ENCODE peak calls at places on chromosomes 13 and 19, in seven cellular contexts. N is ovary, E is fibroblast of lung, O is ascending aorta, R is HFF-Myc, X is mesothelial cell of epicardium, K is HL-60. W is an unnamed sample.

GRCh38 chr13:109684836-109685602 is 101.4 kb downstream of the IRS2 start:
- DNase-seq in X (no peak), R (no peak), K (no peak), O (no peak), N (peak), E (peak), W (peak)

GRCh38 chr19:29667941-29668340 is 2.7 kb downstream of the PLEKHF1 start:
- DNase-seq in X (no peak), N (no peak), R (no peak), O (no peak), E (no peak), K (no peak), W (no peak)

GRCh38 chr19:16620018-16620417 is 8.0 kb downstream of the MED26 start:
- DNase-seq in N (no peak), K (no peak), O (no peak), X (no peak), R (no peak), E (no peak), W (no peak)

GRCh38 chr19:375395-376110 is 31.0 kb upstream of the MIER2 start:
- DNase-seq in O (no peak), N (no peak), E (no peak), X (no peak), R (no peak), K (no peak), W (no peak)

GRCh38 chr19:862529-863304 is 3.3 kb downstream of the CFD start:
- DNase-seq in E (peak), N (peak), R (no peak), O (no peak), K (no peak), X (no peak), W (no peak)

GRCh38 chr19:42427313-42427712 is at the start of gene LIPE:
- DNase-seq in K (no peak), R (no peak), O (no peak), X (no peak), N (no peak), E (no peak), W (no peak)

GRCh38 chr13:112688560-112689497 is 1.0 kb upstream of the ATP11A start:
- DNase-seq in O (no peak), X (no peak), E (no peak), N (no peak), K (peak), R (no peak), W (no peak)

GRCh38 chr13:110012102-110012739 is 225.8 kb upstream of the IRS2 start:
- DNase-seq in X (no peak), K (no peak), N (no peak), E (peak), R (peak), O (no peak), W (peak)

GRCh38 chr13:108496364-108497215 is 132.8 kb upstream of the MYO16 start:
- DNase-seq in X (no peak), N (no peak), E (peak), K (no peak), O (no peak), R (no peak), W (no peak)

GRCh38 chr19:5113101-5113557 is 144.2 kb downstream of the KDM4B start:
- DNase-seq in X (no peak), R (no peak), O (no peak), N (no peak), E (peak), K (no peak), W (no peak)

GRCh38 chr13:44436589-44437337 is 63.1 kb downstream of the SERP2 start:
- DNase-seq in N (peak), R (peak), O (peak), E (peak), X (peak), K (peak), W (peak)

GRCh38 chr19:28980236-28980868 is 232.6 kb downstream of the UQCRFS1 start:
- DNase-seq in K (no peak), X (no peak), E (no peak), O (no peak), R (no peak), N (no peak), W (no peak)

GRCh38 chr13:47837104-47837880 is 163.8 kb downstream of the SUCLA2 start:
- DNase-seq in E (no peak), K (no peak), O (no peak), X (no peak), N (no peak), R (no peak), W (no peak)

GRCh38 chr19:18029617-18030338 is 21.8 kb downstream of the ARRDC2 start:
- DNase-seq in E (no peak), K (no peak), R (no peak), X (no peak), O (no peak), N (no peak), W (no peak)

GRCh38 chr13:77533875-77534788 is 1.4 kb upstream of the SCEL start:
- DNase-seq in N (no peak), E (peak), K (no peak), R (no peak), X (no peak), O (no peak), W (no peak)

GRCh38 chr13:106010836-106011235 is 524.6 kb downstream of the EFNB2 start:
- DNase-seq in R (no peak), E (no peak), N (no peak), O (no peak), K (no peak), X (no peak), W (peak)

GRCh38 chr19:14383898-14384669 is 2.8 kb downstream of the ADGRE5 start:
- DNase-seq in N (peak), K (peak), E (peak), X (no peak), O (no peak), R (no peak), W (no peak)

GRCh38 chr19:28485300-28485699 is 727.7 kb downstream of the UQCRFS1 start:
- DNase-seq in E (no peak), R (no peak), K (no peak), N (no peak), X (no peak), O (peak), W (no peak)

GRCh38 chr19:49564616-49565045 is 15.7 kb downstream of the NOSIP start:
- DNase-seq in O (no peak), X (no peak), N (no peak), K (no peak), E (no peak), R (no peak), W (no peak)

GRCh38 chr19:19300613-19301012 is 19.7 kb downstream of the SUGP1 start:
- DNase-seq in R (no peak), X (no peak), E (no peak), O (no peak), K (no peak), N (no peak), W (no peak)

GRCh38 chr19:38049105-38049649 is 142.2 kb downstream of the SIPA1L3 start:
- DNase-seq in R (peak), K (peak), N (no peak), O (no peak), E (no peak), X (no peak), W (no peak)

GRCh38 chr13:114071991-114072390 is 60.4 kb downstream of the RASA3 start:
- DNase-seq in O (no peak), X (no peak), R (no peak), N (peak), E (no peak), K (no peak), W (no peak)

GRCh38 chr19:34363094-34363493 is 1.9 kb upstream of the GPI start:
- DNase-seq in O (no peak), E (no peak), R (no peak), K (no peak), N (no peak), X (no peak), W (no peak)

GRCh38 chr19:3369337-3370213 is 3.2 kb downstream of the NFIC start:
- DNase-seq in E (peak), X (no peak), K (no peak), N (peak), O (peak), R (no peak), W (no peak)

GRCh38 chr13:71360041-71360440 is 507.0 kb downstream of the DACH1 start:
- DNase-seq in E (peak), R (no peak), N (no peak), K (no peak), O (no peak), X (no peak), W (no peak)

GRCh38 chr13:111158136-111158805 is 43.2 kb downstream of the ARHGEF7 start:
- DNase-seq in E (peak), K (no peak), X (no peak), R (no peak), N (no peak), O (no peak), W (no peak)

GRCh38 chr19:3860499-3860898 is 8.3 kb downstream of the ZFR2 start:
- DNase-seq in O (no peak), E (no peak), K (no peak), N (no peak), X (no peak), R (no peak), W (no peak)

GRCh38 chr19:46624958-46625661 is at the start of gene PTGIR:
- DNase-seq in K (no peak), O (peak), X (no peak), E (peak), N (peak), R (peak), W (no peak)

GRCh38 chr19:5282926-5283325 is 57.7 kb downstream of the PTPRS start:
- DNase-seq in N (no peak), R (no peak), K (no peak), O (no peak), E (no peak), X (no peak), W (no peak)

GRCh38 chr13:34867590-34867989 is 74.5 kb upstream of the NBEA start:
- DNase-seq in K (no peak), R (peak), N (no peak), X (no peak), E (peak), O (no peak), W (no peak)

GRCh38 chr19:1159864-1160595 is 14.0 kb downstream of the SBNO2 start:
- DNase-seq in E (no peak), X (no peak), N (no peak), O (no peak), K (no peak), R (no peak), W (no peak)

GRCh38 chr13:51929699-51930098 is 67.9 kb downstream of the CCDC70 start:
- DNase-seq in N (no peak), R (no peak), X (no peak), O (no peak), K (no peak), E (no peak), W (no peak)

GRCh38 chr13:25988655-25989054 is 63.2 kb downstream of the SHISA2 start:
- DNase-seq in R (no peak), X (no peak), K (no peak), N (no peak), O (no peak), E (peak), W (no peak)

GRCh38 chr13:32036762-32037161 is 5.2 kb downstream of the FRY start:
- DNase-seq in O (no peak), R (no peak), K (no peak), X (no peak), N (no peak), E (no peak), W (no peak)

GRCh38 chr19:39778763-39779162 is at the start of gene LEUTX:
- DNase-seq in N (no peak), E (no peak), X (no peak), K (no peak), R (no peak), O (no peak), W (no peak)

GRCh38 chr19:35615036-35615435 is 2.5 kb downstream of the HAUS5 start:
- DNase-seq in K (no peak), X (no peak), O (no peak), E (no peak), R (no peak), N (no peak), W (no peak)

GRCh38 chr19:8517551-8518442 is 3.8 kb upstream of the ZNF414 start:
- DNase-seq in K (peak), X (no peak), N (no peak), E (no peak), O (no peak), R (no peak), W (no peak)

GRCh38 chr13:45441633-45442032 is 23.1 kb upstream of the COG3 start:
- DNase-seq in N (no peak), E (peak), K (no peak), O (no peak), R (no peak), X (no peak), W (no peak)
- TF ChIP-seq CTCF in N (no peak), E (no peak), K (no peak), O (no peak), R (peak), X (no peak), W (peak)

GRCh38 chr19:6674868-6675305 is 4.9 kb upstream of the TNFSF14 start:
- DNase-seq in K (peak), X (no peak), O (peak), E (peak), N (no peak), R (peak), W (no peak)
- TF ChIP-seq CTCF in K (peak), X (no peak), O (no peak), E (no peak), N (no peak), R (peak), W (no peak)

DNA sequence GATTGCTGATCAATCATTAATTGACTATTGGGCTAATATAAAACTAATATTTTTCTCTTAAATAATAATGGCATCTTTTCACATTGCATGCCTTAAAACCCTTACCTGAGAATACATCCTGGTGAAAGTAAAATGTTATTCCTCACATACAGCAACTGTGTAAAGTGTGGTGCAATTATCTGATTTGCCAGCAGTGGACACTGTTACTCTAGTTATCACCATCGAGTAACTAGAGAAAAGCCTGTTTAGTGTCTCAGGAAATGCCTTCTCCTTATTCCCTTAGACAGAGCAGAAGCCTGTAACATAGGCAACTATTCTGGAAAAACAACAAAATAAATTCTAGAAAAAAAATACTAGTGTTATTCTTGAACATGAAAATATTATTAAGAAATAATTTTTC is 459.8 kb downstream of the FGF14 start:
- DNase-seq in E (peak), R (no peak), N (no peak), K (no peak), O (no peak), X (no peak), W (peak)
- TF ChIP-seq CTCF in E (peak), R (peak), N (no peak), K (peak), O (peak), X (no peak), W (peak)

DNA sequence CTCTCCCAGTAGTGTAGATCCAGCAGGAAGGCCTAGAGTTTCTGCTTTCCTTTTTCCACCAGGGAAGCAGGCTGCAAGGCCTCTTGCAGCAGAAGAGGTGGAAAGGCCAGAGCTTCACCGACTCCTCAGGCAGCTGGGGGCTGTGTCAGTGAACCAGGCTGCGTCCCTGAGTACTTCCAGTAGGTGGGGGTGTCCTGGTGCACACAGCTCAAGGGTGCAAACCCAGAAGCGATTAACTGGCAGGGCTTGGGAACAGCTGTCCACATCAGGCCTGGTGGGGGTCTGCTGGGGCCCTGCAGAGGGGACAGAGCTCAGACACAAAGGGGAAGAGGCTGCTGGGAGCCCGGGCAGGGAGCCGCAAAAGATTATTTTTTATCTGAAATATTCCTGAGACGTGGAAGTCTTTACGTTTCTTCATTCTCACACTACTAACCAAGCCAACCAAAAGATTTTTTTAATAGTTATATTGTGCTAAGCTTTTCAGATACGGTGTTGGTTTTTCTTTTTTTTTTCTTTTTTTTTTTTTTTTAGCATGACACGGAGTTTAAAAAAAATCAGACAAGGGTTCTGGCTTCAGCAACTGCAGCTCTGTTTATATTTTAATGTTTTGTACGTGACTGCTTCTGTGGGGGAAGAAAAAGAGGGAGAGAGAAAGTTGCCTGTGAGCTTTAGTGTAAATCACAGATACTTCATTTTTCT is 11.0 kb downstream of the TSHZ3 start:
- DNase-seq in R (no peak), N (peak), X (no peak), O (no peak), E (peak), K (no peak), W (no peak)
- TF ChIP-seq CTCF in R (peak), N (no peak), X (peak), O (peak), E (peak), K (peak), W (peak)

GRCh38 chr13:98099627-98100026 is 43.3 kb upstream of the FARP1 start:
- DNase-seq in E (no peak), O (no peak), N (no peak), X (no peak), K (no peak), R (no peak), W (no peak)

GRCh38 chr13:98105929-98106336 is 37.0 kb upstream of the FARP1 start:
- DNase-seq in E (peak), R (peak), N (no peak), X (no peak), O (no peak), K (no peak), W (no peak)

GRCh38 chr13:98103531-98103930 is 39.4 kb upstream of the FARP1 start:
- DNase-seq in E (peak), O (no peak), R (no peak), N (no peak), X (no peak), K (no peak), W (no peak)

GRCh38 chr13:98108330-98108729 is 34.6 kb upstream of the FARP1 start:
- DNase-seq in E (peak), N (no peak), R (no peak), K (no peak), O (no peak), X (no peak), W (no peak)

DNA sequence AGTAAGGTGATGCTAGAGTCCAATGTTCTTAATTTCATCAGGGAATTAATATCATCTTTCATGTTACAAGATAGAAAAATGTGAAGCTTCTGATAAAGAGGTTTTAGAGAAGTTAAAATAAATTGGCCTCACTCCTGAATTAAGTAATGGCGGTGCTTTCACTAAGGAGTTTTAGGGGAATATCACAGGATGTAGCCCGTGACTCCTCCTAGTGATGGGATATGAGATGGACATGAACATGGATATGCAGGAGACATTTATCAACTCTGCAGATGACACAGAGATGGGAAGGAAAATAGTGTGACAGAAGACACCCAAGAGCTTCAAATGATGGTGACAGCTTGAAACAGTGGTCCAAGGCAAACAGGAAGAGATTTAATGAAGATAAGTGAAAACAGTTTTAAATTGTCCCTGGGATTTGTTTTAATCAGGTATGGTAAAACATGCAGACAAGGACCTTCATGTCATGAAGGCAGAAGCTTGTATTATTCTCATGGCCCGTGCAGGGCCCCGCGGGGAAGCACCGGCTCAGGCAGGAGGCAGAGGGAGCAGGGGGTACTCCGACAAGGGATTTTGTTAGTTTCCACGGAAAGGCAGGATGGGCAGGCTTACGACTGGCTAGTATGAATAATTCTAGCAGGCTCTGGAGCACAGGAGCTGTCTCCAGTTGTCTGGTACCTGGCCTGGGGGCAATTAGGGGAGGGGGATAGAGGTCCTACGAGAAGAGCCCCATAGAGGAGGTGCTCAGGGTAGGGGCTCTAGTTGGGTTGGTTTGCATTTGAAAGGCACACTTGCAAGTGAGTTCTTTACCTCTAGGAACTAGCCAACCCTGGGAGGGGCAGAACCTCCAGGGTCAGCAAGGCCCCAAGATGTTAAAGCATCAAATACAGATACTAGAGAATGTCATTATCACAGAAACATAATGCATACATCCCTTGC is 38.7 kb upstream of the FARP1 start:
- DNase-seq in N (no peak), O (no peak), X (no peak), K (no peak), E (no peak), R (no peak), W (no peak)
- TF ChIP-seq CTCF in N (no peak), O (no peak), X (peak), K (no peak), E (peak), R (no peak), W (peak)

GRCh38 chr19:50877338-50877737 is 4.1 kb downstream of the KLK2 start:
- DNase-seq in X (no peak), K (no peak), E (no peak), O (no peak), R (no peak), N (no peak), W (no peak)

GRCh38 chr19:50880241-50880640 is 7.0 kb downstream of the KLK2 start:
- DNase-seq in R (no peak), E (no peak), O (no peak), N (no peak), K (no peak), X (no peak), W (no peak)

GRCh38 chr19:50878851-50879250 is 5.6 kb downstream of the KLK2 start:
- DNase-seq in O (no peak), R (no peak), X (no peak), K (no peak), E (no peak), N (no peak), W (no peak)

DNA sequence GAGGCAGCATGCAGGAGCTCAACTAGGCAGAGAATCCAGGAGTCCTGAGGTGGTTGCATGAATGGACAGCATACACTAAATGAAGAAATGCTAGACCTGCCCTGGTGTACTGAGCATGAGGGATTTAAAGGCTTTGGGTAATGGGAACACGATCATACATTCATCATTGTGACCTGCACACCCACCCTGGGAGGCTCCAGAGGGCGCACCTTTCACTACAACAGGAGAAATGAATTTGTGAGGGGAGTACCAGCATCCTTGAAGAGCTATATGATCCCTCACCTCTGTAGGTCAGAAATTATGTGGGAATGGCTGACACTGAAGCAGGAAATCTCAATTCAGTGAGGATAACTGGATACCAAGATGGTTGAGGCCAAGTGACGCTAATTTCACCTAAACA is 8.9 kb downstream of the KLK2 start:
- DNase-seq in N (no peak), E (no peak), R (no peak), O (no peak), X (no peak), K (no peak), W (no peak)
- TF ChIP-seq CTCF in N (no peak), E (no peak), R (peak), O (no peak), X (no peak), K (no peak), W (no peak)

GRCh38 chr13:30545320-30545719 is 72.4 kb upstream of the USPL1 start:
- DNase-seq in O (no peak), X (no peak), K (no peak), R (no peak), E (no peak), N (no peak), W (no peak)

GRCh38 chr13:30552567-30552966 is 65.2 kb upstream of the USPL1 start:
- DNase-seq in N (no peak), R (no peak), O (no peak), X (no peak), K (no peak), E (no peak), W (no peak)

GRCh38 chr13:30551194-30551593 is 66.5 kb upstream of the USPL1 start:
- DNase-seq in E (no peak), K (no peak), R (peak), X (no peak), O (no peak), N (no peak), W (no peak)
- TF ChIP-seq CTCF in E (no peak), K (peak), R (peak), X (no peak), O (no peak), N (no peak), W (peak)